ENCODE peak calls at places on chromosomes 12 and 14, in ten cellular contexts. E is substantia nigra; B is neural progenitor cell; L is colonic mucosa; Q is transverse colon; K is CD8-positive, alpha-beta memory T cell; V is GM23338; J is CD8-positive, alpha-beta T cell; C is ovary; X is fibroblast of lung. Y is an unnamed sample.

GRCh38 chr14:91112172-91112571 is 1.7 kb upstream of the DGLUCY start:
- DNase-seq in E (no peak), B (no peak), L (no peak), Q (no peak), K (no peak), V (no peak), J (no peak), C (no peak), X (no peak), Y (no peak)

GRCh38 chr12:59715434-59715833 is 119.6 kb downstream of the SLC16A7 start:
- DNase-seq in E (no peak), B (no peak), L (no peak), Q (no peak), K (no peak), V (no peak), J (no peak), C (no peak), X (no peak), Y (no peak)

GRCh38 chr14:30227871-30228270 is 300.2 kb upstream of the PRKD1 start:
- DNase-seq in E (no peak), B (no peak), L (no peak), Q (no peak), K (no peak), V (no peak), J (no peak), C (peak; percentile 26), X (peak; percentile 82), Y (no peak)

GRCh38 chr12:106764738-106765137 is 9.7 kb upstream of the RIC8B start:
- DNase-seq in E (peak; percentile 28), B (no peak), L (no peak), Q (no peak), K (no peak), V (no peak), J (no peak), C (peak; percentile 33), X (peak; percentile 56), Y (no peak)

GRCh38 chr14:21258889-21259787 is 10.1 kb downstream of the HNRNPC start:
- DNase-seq in E (no peak), B (no peak), L (no peak), Q (no peak), K (no peak), V (no peak), J (no peak), C (no peak), X (no peak), Y (no peak)

GRCh38 chr14:21090194-21090939 is 8.1 kb downstream of the ZNF219 start:
- DNase-seq in E (peak; percentile 23), B (peak; percentile 66), L (peak; percentile 67), Q (peak; percentile 59), K (no peak), V (peak; percentile 87), J (no peak), C (no peak), X (no peak), Y (no peak)

GRCh38 chr14:105880616-105881015 is 354.2 kb downstream of the TMEM121 start:
- DNase-seq in E (no peak), B (no peak), L (no peak), Q (no peak), K (peak; percentile 0), V (no peak), J (no peak), C (peak; percentile 8), X (no peak), Y (peak; percentile 43)

GRCh38 chr12:30997685-30998440 is 71.3 kb downstream of the TSPAN11 start:
- DNase-seq in E (no peak), B (no peak), L (no peak), Q (no peak), K (no peak), V (no peak), J (no peak), C (no peak), X (no peak), Y (no peak)

GRCh38 chr12:94954029-94954685 is 49.3 kb downstream of the NDUFA12 start:
- DNase-seq in E (no peak), B (no peak), L (peak; percentile 55), Q (peak; percentile 54), K (no peak), V (no peak), J (no peak), C (no peak), X (peak; percentile 67), Y (no peak)

GRCh38 chr12:1117970-1118563 is 127.0 kb downstream of the ERC1 start:
- DNase-seq in E (peak; percentile 52), B (peak; percentile 76), L (peak; percentile 71), Q (peak; percentile 78), K (peak; percentile 57), V (peak; percentile 79), J (peak; percentile 49), C (peak; percentile 78), X (peak; percentile 84), Y (peak; percentile 81)

GRCh38 chr12:15163577-15163976 is 57.6 kb downstream of the RERG start:
- DNase-seq in E (no peak), B (no peak), L (no peak), Q (no peak), K (no peak), V (no peak), J (no peak), C (no peak), X (peak; percentile 46), Y (no peak)

GRCh38 chr14:45891417-45892080 is 638.5 kb upstream of the MIS18BP1 start:
- DNase-seq in E (no peak), B (peak; percentile 70), L (peak; percentile 67), Q (peak; percentile 73), K (no peak), V (peak; percentile 58), J (no peak), C (no peak), X (no peak), Y (no peak)

GRCh38 chr14:98957211-98958047 is 314.6 kb downstream of the BCL11B start:
- DNase-seq in E (no peak), B (no peak), L (peak; percentile 63), Q (peak; percentile 51), K (no peak), V (no peak), J (no peak), C (peak; percentile 85), X (peak; percentile 95), Y (peak; percentile 86)

GRCh38 chr12:26528943-26529342 is 304.1 kb downstream of the ITPR2 start:
- DNase-seq in E (no peak), B (no peak), L (no peak), Q (no peak), K (no peak), V (no peak), J (no peak), C (no peak), X (no peak), Y (no peak)

GRCh38 chr12:615620-616019 is 47.6 kb downstream of the NINJ2 start:
- DNase-seq in E (no peak), B (no peak), L (no peak), Q (no peak), K (no peak), V (no peak), J (no peak), C (no peak), X (no peak), Y (no peak)

GRCh38 chr12:68231229-68231628 is 5.6 kb upstream of the IL26 start:
- DNase-seq in E (no peak), B (no peak), L (no peak), Q (no peak), K (no peak), V (no peak), J (no peak), C (no peak), X (no peak), Y (no peak)

GRCh38 chr14:59305231-59305630 is 116.8 kb downstream of the DAAM1 start:
- DNase-seq in E (no peak), B (no peak), L (no peak), Q (no peak), K (no peak), V (no peak), J (no peak), C (no peak), X (peak; percentile 81), Y (no peak)

GRCh38 chr14:87656315-87656714 is 336.7 kb downstream of the GALC start:
- DNase-seq in E (no peak), B (no peak), L (no peak), Q (no peak), K (no peak), V (no peak), J (no peak), C (no peak), X (no peak), Y (no peak)

GRCh38 chr12:19402743-19403400 is 36.4 kb upstream of the AEBP2 start:
- DNase-seq in E (peak; percentile 54), B (no peak), L (no peak), Q (no peak), K (no peak), V (no peak), J (no peak), C (no peak), X (peak; percentile 73), Y (no peak)

GRCh38 chr14:32417956-32418552 is 89.0 kb downstream of the AKAP6 start:
- DNase-seq in E (no peak), B (no peak), L (peak; percentile 49), Q (peak; percentile 40), K (no peak), V (no peak), J (no peak), C (no peak), X (peak; percentile 64), Y (no peak)
- H3K27ac ChIP-seq in E (peak overlapping the region; percentile 33), B (no peak overlapping the region), L (no peak overlapping the region), Q (peak overlapping the region; percentile 52), K (no peak overlapping the region), V (no peak overlapping the region), J (no peak overlapping the region), C (no peak overlapping the region), X (no peak overlapping the region), Y (peak overlapping the region; percentile 58)

GRCh38 chr14:102501751-102502315 is 7.7 kb downstream of the ANKRD9 start:
- DNase-seq in E (no peak), B (no peak), L (no peak), Q (no peak), K (no peak), V (peak; percentile 56), J (no peak), C (no peak), X (no peak), Y (no peak)
- H3K27ac ChIP-seq in E (no peak overlapping the region), B (no peak overlapping the region), L (no peak overlapping the region), Q (no peak overlapping the region), K (no peak overlapping the region), V (no peak overlapping the region), J (no peak overlapping the region), C (peak overlapping the region; percentile 20), X (no peak overlapping the region), Y (peak overlapping the region; percentile 85)

DNA sequence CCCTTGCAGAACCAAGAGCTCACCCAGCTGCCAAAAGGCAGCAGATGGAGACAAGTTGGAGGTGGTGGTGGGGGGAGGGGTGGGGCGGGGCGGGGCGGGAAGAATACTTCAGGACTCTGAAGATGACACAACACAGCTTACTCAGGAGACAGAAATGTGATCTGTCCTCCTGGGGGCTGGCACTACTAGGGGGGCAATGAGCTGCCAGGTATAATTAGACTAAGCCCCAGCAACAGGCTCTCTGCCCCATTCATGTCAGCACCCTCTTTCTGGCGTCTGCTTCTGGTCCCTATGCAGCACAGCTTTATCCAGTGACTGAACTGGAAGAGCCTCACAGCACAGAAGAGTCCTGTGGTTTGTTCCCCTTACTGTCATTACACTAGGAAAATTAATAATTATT is 407.0 kb downstream of the MED13L start:
- DNase-seq in E (no peak), B (no peak), L (no peak), Q (no peak), K (no peak), V (no peak), J (no peak), C (no peak), X (no peak), Y (no peak)
- H3K27ac ChIP-seq in E (no peak overlapping the region), B (no peak overlapping the region), L (no peak overlapping the region), Q (no peak overlapping the region), K (no peak overlapping the region), V (no peak overlapping the region), J (no peak overlapping the region), C (no peak overlapping the region), X (no peak overlapping the region), Y (no peak overlapping the region)

GRCh38 chr12:76778358-76778757 is 14.4 kb downstream of the ZDHHC17 start:
- DNase-seq in E (no peak), B (no peak), L (no peak), Q (no peak), K (no peak), V (no peak), J (no peak), C (no peak), X (no peak), Y (no peak)
- H3K27ac ChIP-seq in E (no peak overlapping the region), B (no peak overlapping the region), L (no peak overlapping the region), Q (no peak overlapping the region), K (no peak overlapping the region), V (no peak overlapping the region), J (no peak overlapping the region), C (no peak overlapping the region), X (no peak overlapping the region), Y (no peak overlapping the region)